ENCODE peak calls at places on chromosome 10, in seven cellular contexts. One of them, this sample, is unnamed.

GRCh38 chr10:118734477-118734876 is 20.3 kb downstream of the CACUL1 start:
- DNase-seq in stimulated activated naive CD4-positive, alpha-beta T cell: no peak
- DNase-seq in hepatocyte: no peak
- DNase-seq in GM12864: no peak
- DNase-seq in H1: no peak
- DNase-seq in GM23338: no peak
- DNase-seq in NCI-H526 treated with DMSO at 0.1 percent for 48 hours: no peak
- DNase-seq in this sample: no peak

GRCh38 chr10:72035488-72035887 is 52.9 kb downstream of the SPOCK2 start:
- DNase-seq in H1: no peak
- DNase-seq in GM12864: no peak
- DNase-seq in stimulated activated naive CD4-positive, alpha-beta T cell: no peak
- DNase-seq in hepatocyte: no peak
- DNase-seq in GM23338: no peak
- DNase-seq in NCI-H526 treated with DMSO at 0.1 percent for 48 hours: no peak
- DNase-seq in this sample: no peak

GRCh38 chr10:78588194-78588811 is 480.5 kb upstream of the ZMIZ1 start:
- DNase-seq in hepatocyte: peak
- DNase-seq in GM23338: no peak
- DNase-seq in H1: no peak
- DNase-seq in stimulated activated naive CD4-positive, alpha-beta T cell: no peak
- DNase-seq in NCI-H526 treated with DMSO at 0.1 percent for 48 hours: no peak
- DNase-seq in GM12864: no peak
- DNase-seq in this sample: no peak

GRCh38 chr10:99973190-99973589 is 36.6 kb downstream of the DNMBP start:
- DNase-seq in H1: no peak
- DNase-seq in GM12864: no peak
- DNase-seq in NCI-H526 treated with DMSO at 0.1 percent for 48 hours: no peak
- DNase-seq in stimulated activated naive CD4-positive, alpha-beta T cell: no peak
- DNase-seq in hepatocyte: no peak
- DNase-seq in GM23338: no peak
- DNase-seq in this sample: no peak

GRCh38 chr10:102452672-102453340 is 1.5 kb upstream of the C10orf95 start:
- DNase-seq in NCI-H526 treated with DMSO at 0.1 percent for 48 hours: no peak
- DNase-seq in H1: no peak
- DNase-seq in GM12864: no peak
- DNase-seq in stimulated activated naive CD4-positive, alpha-beta T cell: no peak
- DNase-seq in hepatocyte: peak
- DNase-seq in GM23338: no peak
- DNase-seq in this sample: no peak

GRCh38 chr10:26215923-26216576 is 524 bp upstream of the GAD2 start:
- DNase-seq in NCI-H526 treated with DMSO at 0.1 percent for 48 hours: no peak
- DNase-seq in H1: peak
- DNase-seq in GM23338: peak
- DNase-seq in hepatocyte: peak
- DNase-seq in GM12864: no peak
- DNase-seq in stimulated activated naive CD4-positive, alpha-beta T cell: no peak
- DNase-seq in this sample: no peak

GRCh38 chr10:97025613-97026242 is 160.0 kb downstream of the SLIT1 start:
- DNase-seq in H1: peak
- DNase-seq in GM12864: peak
- DNase-seq in NCI-H526 treated with DMSO at 0.1 percent for 48 hours: peak
- DNase-seq in stimulated activated naive CD4-positive, alpha-beta T cell: peak
- DNase-seq in hepatocyte: peak
- DNase-seq in GM23338: peak
- DNase-seq in this sample: peak

GRCh38 chr10:10872035-10872673 is 145.5 kb upstream of the CELF2 start:
- DNase-seq in GM23338: peak
- DNase-seq in hepatocyte: peak
- DNase-seq in NCI-H526 treated with DMSO at 0.1 percent for 48 hours: no peak
- DNase-seq in stimulated activated naive CD4-positive, alpha-beta T cell: no peak
- DNase-seq in GM12864: no peak
- DNase-seq in H1: no peak
- DNase-seq in this sample: peak

GRCh38 chr10:128519581-128519980 is 393.4 kb upstream of the MKI67 start:
- DNase-seq in hepatocyte: no peak
- DNase-seq in stimulated activated naive CD4-positive, alpha-beta T cell: no peak
- DNase-seq in NCI-H526 treated with DMSO at 0.1 percent for 48 hours: no peak
- DNase-seq in H1: no peak
- DNase-seq in GM23338: no peak
- DNase-seq in GM12864: no peak
- DNase-seq in this sample: no peak

GRCh38 chr10:95295031-95295755 is 4.4 kb upstream of the PDLIM1 start:
- DNase-seq in H1: peak
- DNase-seq in GM12864: peak
- DNase-seq in NCI-H526 treated with DMSO at 0.1 percent for 48 hours: peak
- DNase-seq in stimulated activated naive CD4-positive, alpha-beta T cell: no peak
- DNase-seq in hepatocyte: peak
- DNase-seq in GM23338: peak
- DNase-seq in this sample: no peak

GRCh38 chr10:60810437-60811182 is 32.3 kb downstream of the CDK1 start:
- DNase-seq in NCI-H526 treated with DMSO at 0.1 percent for 48 hours: no peak
- DNase-seq in GM12864: no peak
- DNase-seq in hepatocyte: peak
- DNase-seq in stimulated activated naive CD4-positive, alpha-beta T cell: no peak
- DNase-seq in GM23338: no peak
- DNase-seq in H1: no peak
- DNase-seq in this sample: no peak

GRCh38 chr10:6348091-6348862 is 145.5 kb downstream of the PFKFB3 start:
- DNase-seq in H1: no peak
- DNase-seq in hepatocyte: no peak
- DNase-seq in GM23338: no peak
- DNase-seq in NCI-H526 treated with DMSO at 0.1 percent for 48 hours: peak
- DNase-seq in stimulated activated naive CD4-positive, alpha-beta T cell: peak
- DNase-seq in GM12864: peak
- DNase-seq in this sample: no peak

GRCh38 chr10:50855461-50855860 is 30.0 kb downstream of the A1CF start:
- DNase-seq in hepatocyte: no peak
- DNase-seq in H1: no peak
- DNase-seq in GM12864: no peak
- DNase-seq in stimulated activated naive CD4-positive, alpha-beta T cell: no peak
- DNase-seq in NCI-H526 treated with DMSO at 0.1 percent for 48 hours: no peak
- DNase-seq in GM23338: no peak
- DNase-seq in this sample: no peak

GRCh38 chr10:11447571-11447970 is 163.9 kb downstream of the USP6NL start:
- DNase-seq in H1: no peak
- DNase-seq in stimulated activated naive CD4-positive, alpha-beta T cell: no peak
- DNase-seq in GM23338: no peak
- DNase-seq in GM12864: no peak
- DNase-seq in NCI-H526 treated with DMSO at 0.1 percent for 48 hours: no peak
- DNase-seq in hepatocyte: no peak
- DNase-seq in this sample: no peak

GRCh38 chr10:23643396-23643795 is 204.5 kb downstream of the OTUD1 start:
- DNase-seq in GM12864: no peak
- DNase-seq in stimulated activated naive CD4-positive, alpha-beta T cell: no peak
- DNase-seq in NCI-H526 treated with DMSO at 0.1 percent for 48 hours: no peak
- DNase-seq in GM23338: peak
- DNase-seq in H1: no peak
- DNase-seq in hepatocyte: no peak
- DNase-seq in this sample: no peak

GRCh38 chr10:105026566-105026965 is 385.5 kb downstream of the SORCS3 start:
- DNase-seq in GM23338: no peak
- DNase-seq in NCI-H526 treated with DMSO at 0.1 percent for 48 hours: no peak
- DNase-seq in GM12864: no peak
- DNase-seq in stimulated activated naive CD4-positive, alpha-beta T cell: no peak
- DNase-seq in H1: no peak
- DNase-seq in hepatocyte: no peak
- DNase-seq in this sample: no peak

GRCh38 chr10:132392811-132393694 is 3.9 kb upstream of the PWWP2B start:
- DNase-seq in NCI-H526 treated with DMSO at 0.1 percent for 48 hours: no peak
- DNase-seq in GM12864: no peak
- DNase-seq in hepatocyte: no peak
- DNase-seq in GM23338: no peak
- DNase-seq in stimulated activated naive CD4-positive, alpha-beta T cell: no peak
- DNase-seq in H1: no peak
- DNase-seq in this sample: no peak

This sample was measured in iPS DF 6.9.